ENCODE peak calls at places on chromosomes 2 and 18, in five cellular contexts. Y, G, Q, L and W are unnamed samples.

GRCh38 chr18:22471546-22472131 is 53.9 kb upstream of the CTAGE1 start:
- DNase-seq in Y (no peak), G (no peak), Q (no peak), L (no peak), W (no peak)

GRCh38 chr2:203484266-203485112 is 50.6 kb downstream of the RAPH1 start:
- DNase-seq in Y (no peak), G (peak), Q (peak), L (peak), W (no peak)

GRCh38 chr2:65353046-65353445 is 79.4 kb downstream of the SPRED2 start:
- DNase-seq in Y (no peak), G (peak), Q (no peak), L (no peak), W (no peak)

GRCh38 chr2:107338571-107338970 is 452.6 kb upstream of the ST6GAL2 start:
- DNase-seq in Y (no peak), G (no peak), Q (no peak), L (no peak), W (no peak)

GRCh38 chr2:189336276-189336975 is 104.8 kb upstream of the WDR75 start:
- DNase-seq in Y (no peak), G (no peak), Q (no peak), L (no peak), W (no peak)

GRCh38 chr2:154720642-154721041 is 22.1 kb downstream of the KCNJ3 start:
- DNase-seq in Y (no peak), G (no peak), Q (no peak), L (no peak), W (no peak)

GRCh38 chr2:57440437-57440836 is 606.2 kb upstream of the VRK2 start:
- DNase-seq in Y (no peak), G (no peak), Q (no peak), L (no peak), W (no peak)

GRCh38 chr2:34408100-34408499 is 809.0 kb upstream of the FAM98A start:
- DNase-seq in Y (no peak), G (no peak), Q (no peak), L (no peak), W (no peak)

GRCh38 chr2:144801766-144802165 is 281.8 kb upstream of the ZEB2 start:
- DNase-seq in Y (no peak), G (no peak), Q (no peak), L (no peak), W (no peak)

GRCh38 chr2:170423919-170424318 is 246.0 kb downstream of the MYO3B start:
- DNase-seq in Y (no peak), G (no peak), Q (no peak), L (no peak), W (no peak)

GRCh38 chr2:164920430-164920829 is 34.9 kb downstream of the SLC38A11 start:
- DNase-seq in Y (no peak), G (no peak), Q (no peak), L (no peak), W (no peak)

GRCh38 chr2:236711440-236711839 is 141.8 kb downstream of the ACKR3 start:
- DNase-seq in Y (no peak), G (no peak), Q (no peak), L (no peak), W (no peak)

GRCh38 chr18:78798402-78799175 is 181.0 kb upstream of the SALL3 start:
- DNase-seq in Y (no peak), G (no peak), Q (no peak), L (no peak), W (no peak)

GRCh38 chr2:1132328-1132964 is 181.8 kb downstream of the SNTG2 start:
- DNase-seq in Y (no peak), G (no peak), Q (no peak), L (no peak), W (no peak)

GRCh38 chr2:74513605-74514367 is 464 bp upstream of the TLX2 start:
- DNase-seq in Y (no peak), G (peak), Q (no peak), L (no peak), W (no peak)

GRCh38 chr2:55949211-55949610 is 25.6 kb upstream of the EFEMP1 start:
- DNase-seq in Y (no peak), G (no peak), Q (no peak), L (no peak), W (no peak)

GRCh38 chr2:133377021-133377481 is 191.2 kb downstream of the NCKAP5 start:
- DNase-seq in Y (no peak), G (no peak), Q (no peak), L (no peak), W (no peak)

DNA sequence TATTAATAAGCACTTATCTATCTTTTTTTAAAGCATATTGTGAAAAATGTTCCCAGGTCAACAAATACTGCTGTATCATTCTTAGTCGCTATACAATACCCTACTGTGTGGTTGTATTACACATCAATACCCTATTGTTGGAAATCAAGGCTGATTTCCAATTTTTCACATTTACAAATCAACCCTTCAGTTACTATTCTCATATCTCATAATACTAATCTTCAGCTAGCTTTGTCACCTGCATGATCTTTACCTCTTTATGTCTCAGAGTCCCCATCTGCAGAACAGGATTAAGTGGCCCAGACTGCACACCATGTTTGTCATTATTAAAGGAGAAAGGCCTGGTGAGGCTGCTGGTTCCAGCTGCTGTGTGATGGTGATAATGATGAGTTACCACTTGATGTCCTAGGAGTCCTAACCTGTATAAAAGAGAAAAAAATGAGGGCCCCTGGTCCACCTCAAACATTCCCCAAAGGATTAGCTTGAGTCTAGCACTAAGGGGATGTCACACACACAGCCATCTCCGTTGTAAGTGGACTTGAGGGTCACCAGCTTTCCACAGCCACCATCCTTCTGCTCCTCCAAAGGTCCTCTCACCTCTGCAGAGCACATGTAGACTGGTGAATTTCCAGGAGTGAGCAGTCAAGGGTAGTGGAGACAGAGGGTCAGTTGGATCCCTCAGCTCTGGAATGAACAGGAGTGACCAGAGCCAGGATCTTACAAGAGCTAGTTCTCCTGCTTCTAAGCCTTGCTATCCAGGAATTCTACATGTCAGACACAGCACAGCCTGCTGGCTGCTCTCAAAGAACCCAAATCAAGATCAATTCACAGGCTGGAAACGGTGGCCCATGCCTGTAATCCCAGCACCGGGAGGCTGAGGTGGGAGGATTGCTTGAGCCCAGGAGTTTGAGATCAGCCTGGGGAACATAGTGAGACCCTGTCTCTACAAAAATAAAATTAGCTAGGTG is 36.0 kb upstream of the BIN1 start:
- DNase-seq in Y (no peak), G (no peak), Q (no peak), L (no peak), W (no peak)
- H3K27ac ChIP-seq in Y (no peak), G (no peak), Q (no peak), L (peak), W (peak)

DNA sequence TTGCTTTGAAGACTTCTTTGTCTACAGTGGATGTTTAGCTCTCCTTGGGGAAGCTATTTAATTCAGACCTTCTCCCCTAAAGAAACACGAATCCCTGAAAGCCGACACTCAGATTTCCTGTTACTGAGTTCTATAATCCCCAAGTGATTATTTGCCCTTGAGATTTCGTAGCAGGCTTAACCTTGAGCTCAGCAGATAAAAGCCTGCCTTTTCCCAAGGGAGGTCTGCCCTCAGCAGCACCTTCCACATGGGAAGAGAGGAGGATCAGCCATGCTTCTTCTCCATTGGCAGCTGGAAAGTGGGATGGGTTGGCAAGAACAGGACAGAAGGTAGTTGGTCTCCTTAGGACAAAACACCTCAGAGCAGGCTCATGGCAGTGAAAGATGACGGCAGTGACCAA is 511.3 kb upstream of the ID2 start:
- DNase-seq in Y (no peak), G (no peak), Q (no peak), L (no peak), W (no peak)
- H3K27ac ChIP-seq in Y (no peak), G (no peak), Q (no peak), L (no peak), W (no peak)

GRCh38 chr2:24050041-24050655 is 607 bp downstream of the FKBP1B start:
- DNase-seq in Y (peak), G (peak), Q (no peak), L (peak), W (no peak)
- H3K27ac ChIP-seq in Y (no peak), G (no peak), Q (no peak), L (peak), W (peak)

GRCh38 chr18:13235326-13235937 is 16.9 kb downstream of the LDLRAD4 start:
- DNase-seq in Y (no peak), G (no peak), Q (no peak), L (no peak), W (no peak)
- H3K27ac ChIP-seq in Y (no peak), G (no peak), Q (no peak), L (no peak), W (peak)